ENCODE peak calls at places on chromosomes 5 and 9, in five cellular contexts. I is AG04450, Y is tibial nerve, B is GM12878, V is adrenal gland. G is an unnamed sample. For H3K27me3 and H3K9me3, the result is how much of the 10 kb centered on the place peaks cover.

GRCh38 chr5:175022286-175022685 is 297.9 kb downstream of the MSX2 start:
- DNase-seq in Y (no peak), B (no peak), V (no peak), I (no peak), G (no peak)

GRCh38 chr5:115455241-115455640 is 89.3 kb downstream of the FEM1C start:
- DNase-seq in B (no peak), I (peak), Y (no peak), V (no peak), G (peak)

GRCh38 chr9:27165067-27165466 is 56.0 kb downstream of the TEK start:
- DNase-seq in V (no peak), B (no peak), I (no peak), Y (no peak), G (no peak)

GRCh38 chr5:65819905-65820240 is 97.9 kb downstream of the NLN start:
- DNase-seq in Y (no peak), V (no peak), B (no peak), I (no peak), G (no peak)

GRCh38 chr9:113181165-113181564 is 30.4 kb downstream of the SLC31A2 start:
- DNase-seq in V (no peak), Y (no peak), B (no peak), I (no peak), G (no peak)

GRCh38 chr9:32524558-32525461 is 1.2 kb downstream of the RIGI start:
- DNase-seq in B (peak), I (no peak), V (no peak), Y (no peak), G (peak)

GRCh38 chr9:124285903-124286291 is 28.1 kb downstream of the NEK6 start:
- DNase-seq in I (peak), Y (peak), B (peak), V (peak), G (peak)

GRCh38 chr9:32783168-32783891 is at the start of gene TMEM215:
- DNase-seq in B (no peak), V (no peak), Y (no peak), I (no peak), G (peak)

GRCh38 chr5:89756955-89757354 is 652.6 kb downstream of the CETN3 start:
- DNase-seq in V (no peak), B (no peak), Y (no peak), I (no peak), G (peak)

GRCh38 chr5:132742626-132743025 is 4.6 kb upstream of the CCNI2 start:
- DNase-seq in Y (no peak), I (no peak), B (no peak), V (no peak), G (no peak)

GRCh38 chr9:84857224-84857623 is 187.7 kb downstream of the NTRK2 start:
- DNase-seq in V (no peak), B (no peak), I (no peak), Y (no peak), G (no peak)

GRCh38 chr5:115351356-115352195 is 55.1 kb upstream of the CCDC112 start:
- DNase-seq in V (no peak), I (peak), B (no peak), Y (no peak), G (no peak)

GRCh38 chr5:100643473-100643872 is 108.3 kb downstream of the FAM174A start:
- DNase-seq in I (no peak), B (no peak), V (no peak), Y (no peak), G (no peak)

GRCh38 chr5:180334751-180335613 is 18.2 kb downstream of the GFPT2 start:
- DNase-seq in I (no peak), V (no peak), B (no peak), Y (no peak), G (no peak)

GRCh38 chr5:69039829-69040228 is 54.0 kb upstream of the SLC30A5 start:
- DNase-seq in I (no peak), V (no peak), B (no peak), Y (no peak), G (no peak)

GRCh38 chr5:143229896-143230675 is 173.4 kb downstream of the NR3C1 start:
- DNase-seq in V (no peak), B (peak), I (no peak), Y (no peak), G (no peak)

GRCh38 chr5:131462479-131462878 is 172.6 kb downstream of the RAPGEF6 start:
- DNase-seq in I (no peak), V (no peak), B (no peak), Y (no peak), G (no peak)

GRCh38 chr9:77805810-77806209 is 157.7 kb upstream of the GNA14 start:
- DNase-seq in Y (no peak), V (no peak), B (no peak), I (no peak), G (no peak)

GRCh38 chr9:129737479-129738269 is 15.2 kb downstream of the PTGES start:
- DNase-seq in Y (peak), B (peak), V (peak), I (no peak), G (peak)

GRCh38 chr5:103259705-103260355 is 1.3 kb downstream of the MACIR start:
- DNase-seq in B (no peak), Y (no peak), I (no peak), V (no peak), G (no peak)

GRCh38 chr5:130868186-130868821 is 296.8 kb downstream of the HINT1 start:
- DNase-seq in V (no peak), I (no peak), B (no peak), Y (no peak), G (no peak)

GRCh38 chr5:178547052-178547666 is 43.0 kb downstream of the COL23A1 start:
- DNase-seq in Y (no peak), V (no peak), I (no peak), B (no peak), G (no peak)

GRCh38 chr5:73305386-73305785 is 132.4 kb downstream of the TMEM174 start:
- DNase-seq in Y (no peak), I (no peak), V (no peak), B (no peak), G (no peak)

GRCh38 chr9:15936316-15936869 is 383.6 kb downstream of the CCDC171 start:
- DNase-seq in Y (no peak), I (no peak), B (no peak), V (no peak), G (peak)

GRCh38 chr5:142716963-142717362 is 31.1 kb upstream of the FGF1 start:
- DNase-seq in V (peak), I (peak), Y (no peak), B (no peak), G (peak)

GRCh38 chr5:86974910-86975309 is 292.8 kb upstream of the RASA1 start:
- DNase-seq in I (no peak), V (no peak), Y (no peak), B (no peak), G (no peak)

GRCh38 chr5:8258808-8259207 is 389.9 kb downstream of the MTRR start:
- DNase-seq in I (no peak), V (no peak), Y (no peak), B (no peak), G (no peak)

GRCh38 chr5:10034008-10034407 is 215.7 kb downstream of the ATPSCKMT start:
- DNase-seq in V (no peak), B (no peak), Y (no peak), I (no peak), G (no peak)

GRCh38 chr9:135077497-135078200 is 9.8 kb upstream of the OLFM1 start:
- DNase-seq in Y (no peak), I (no peak), V (peak), B (no peak), G (peak)

GRCh38 chr5:66010476-66010875 is 84.1 kb downstream of the ERBIN start:
- DNase-seq in B (peak), V (no peak), I (no peak), Y (no peak), G (no peak)

GRCh38 chr5:109939109-109939682 is 249.5 kb downstream of the MAN2A1 start:
- DNase-seq in V (no peak), I (no peak), Y (no peak), B (no peak), G (no peak)

GRCh38 chr9:127346584-127346983 is 50.4 kb upstream of the SLC2A8 start:
- DNase-seq in B (no peak), V (no peak), I (no peak), Y (no peak), G (no peak)

GRCh38 chr5:54739371-54739770 is 221.8 kb downstream of the SNX18 start:
- DNase-seq in I (no peak), B (no peak), V (no peak), Y (no peak), G (no peak)

GRCh38 chr5:103668281-103668680 is 105.7 kb upstream of the NUDT12 start:
- DNase-seq in B (no peak), Y (no peak), V (no peak), I (no peak), G (no peak)

GRCh38 chr5:172765766-172766286 is 5.2 kb downstream of the DUSP1 start:
- DNase-seq in B (no peak), Y (no peak), V (peak), I (no peak), G (no peak)

GRCh38 chr9:7103382-7104170 is 345.8 kb downstream of the KDM4C start:
- DNase-seq in I (no peak), Y (no peak), B (no peak), V (no peak), G (no peak)

GRCh38 chr9:133397370-133397769 is 20.4 kb downstream of the REXO4 start:
- DNase-seq in B (no peak), V (no peak), I (no peak), Y (no peak), G (no peak)

GRCh38 chr5:169905017-169905416 is 75.3 kb downstream of the INSYN2B start:
- DNase-seq in I (no peak), B (no peak), Y (no peak), V (no peak), G (no peak)

GRCh38 chr5:169904059-169904458 is 76.2 kb downstream of the INSYN2B start:
- DNase-seq in Y (no peak), B (peak), V (no peak), I (no peak), G (peak)

GRCh38 chr5:169904568-169904967 is 75.7 kb downstream of the INSYN2B start:
- DNase-seq in V (no peak), I (no peak), B (no peak), Y (no peak), G (no peak)

GRCh38 chr5:169906745-169907649 is 73.3 kb downstream of the INSYN2B start:
- DNase-seq in V (no peak), I (no peak), Y (no peak), B (no peak), G (no peak)

GRCh38 chr5:169901896-169902295 is 78.4 kb downstream of the INSYN2B start:
- DNase-seq in V (no peak), I (no peak), B (peak), Y (no peak), G (no peak)
- H3K27me3 ChIP-seq in V (under half), I (under half), B (under half), Y (under half), G (under half)

GRCh38 chr5:2986301-2986700 is 234.8 kb upstream of the IRX2 start:
- DNase-seq in V (no peak), Y (no peak), B (no peak), I (no peak), G (no peak)
- H3K4me3 ChIP-seq in V (no peak), Y (no peak), B (no peak), I (no peak), G (no peak)

DNA sequence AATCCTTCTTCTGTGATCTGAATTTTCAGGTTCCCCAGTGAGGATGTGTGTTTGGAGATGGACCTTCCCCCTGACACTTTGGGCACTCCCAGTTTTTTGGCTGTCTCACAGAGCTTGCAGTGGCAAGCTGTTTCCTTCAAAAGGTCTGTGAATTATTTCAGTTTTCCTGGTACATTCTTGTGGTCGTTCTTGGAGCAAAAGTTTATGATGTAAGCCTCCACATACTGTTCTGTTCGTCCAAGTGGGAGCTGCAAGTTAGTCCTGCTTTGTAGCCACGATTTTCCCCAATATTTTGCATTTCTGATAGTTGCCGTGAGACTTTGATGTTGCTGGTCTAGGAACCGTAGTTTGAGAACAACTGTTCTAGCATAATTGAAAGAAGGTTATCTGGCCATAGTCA is 88.3 kb downstream of the MTAP start:
- DNase-seq in I (no peak), Y (no peak), V (no peak), B (no peak), G (no peak)
- H3K9me3 ChIP-seq in I (under half), Y (under half), V (under half), B (under half), G (under half)

GRCh38 chr9:114505187-114506081 is at the start of gene WHRN:
- DNase-seq in I (peak), B (no peak), Y (peak), V (peak), G (peak)

GRCh38 chr9:114501786-114502682 is 3.2 kb downstream of the WHRN start:
- DNase-seq in I (no peak), Y (no peak), V (no peak), B (no peak), G (peak)

GRCh38 chr9:114503009-114503408 is 2.3 kb downstream of the WHRN start:
- DNase-seq in Y (no peak), B (no peak), I (no peak), V (no peak), G (no peak)

GRCh38 chr9:114504341-114505186 is 709 bp downstream of the WHRN start:
- DNase-seq in V (peak), Y (peak), I (no peak), B (no peak), G (peak)

DNA sequence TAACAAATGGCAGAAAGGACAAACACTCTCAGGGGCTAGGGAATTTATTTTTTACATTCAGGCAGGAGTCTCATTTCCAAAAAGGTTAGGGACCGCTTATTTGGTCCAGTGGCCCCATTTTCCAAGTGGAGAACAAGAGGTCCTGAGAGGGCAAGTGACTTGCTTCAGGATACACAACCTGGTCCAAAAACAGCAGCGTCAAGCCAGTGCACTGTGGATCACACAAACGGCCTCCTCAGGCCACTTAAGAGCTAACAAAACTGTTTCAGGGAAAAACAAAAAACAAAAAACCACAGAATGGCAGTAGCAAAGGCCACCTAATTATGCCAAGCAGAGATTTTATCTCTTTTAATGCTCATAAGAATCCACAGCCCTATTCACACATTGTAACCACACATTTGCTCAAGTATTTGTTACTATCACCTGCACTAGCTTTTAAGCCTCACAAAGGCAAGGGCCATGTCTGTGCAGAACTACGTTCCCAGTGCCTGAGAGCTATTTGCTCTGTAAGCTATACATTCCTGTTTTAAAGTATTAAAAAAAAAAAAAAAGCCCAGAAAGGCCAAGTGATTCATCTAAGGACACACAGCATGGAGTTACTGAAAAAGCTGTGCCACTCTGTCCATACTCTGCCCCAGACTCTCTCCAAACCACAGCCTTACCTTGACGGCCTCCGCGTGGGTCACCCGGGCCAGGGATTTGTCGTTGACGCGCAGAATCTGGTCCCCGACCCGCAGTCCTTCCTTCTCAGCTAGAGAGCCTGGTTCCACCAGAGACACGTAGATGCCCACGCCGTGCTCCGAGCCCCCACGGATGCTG is 1.5 kb downstream of the WHRN start:
- DNase-seq in V (no peak), Y (no peak), I (no peak), B (no peak), G (no peak)
- H3K27me3 ChIP-seq in V (under half), Y (under half), I (under half), B (under half), G (under half)

G was measured in MG63.